ENCODE peak calls at places on chromosomes 2 and 18, in nine cellular contexts. S, N, P, W, M, Z, F, V and Q are unnamed samples.

GRCh38 chr2:160054984-160055725 is 7.3 kb downstream of the PLA2R1 start:
- DNase-seq in V (no peak), Z (no peak), F (no peak), S (no peak), W (no peak), P (peak; percentile 19), M (no peak), N (no peak), Q (no peak)

GRCh38 chr2:10339647-10340592 is 37.2 kb downstream of the HPCAL1 start:
- DNase-seq in Z (no peak), P (no peak), V (no peak), S (no peak), N (no peak), M (no peak), W (no peak), F (no peak), Q (no peak)

GRCh38 chr2:41194235-41194634 is 742.3 kb upstream of the SLC8A1 start:
- DNase-seq in F (no peak), S (no peak), P (peak; percentile 72), M (no peak), Z (peak; percentile 9), N (peak; percentile 70), V (peak; percentile 1), W (peak; percentile 45), Q (no peak)

GRCh38 chr2:160221391-160222276 is 21.6 kb upstream of the ITGB6 start:
- DNase-seq in Z (peak; percentile 31), M (no peak), F (no peak), N (peak; percentile 85), S (no peak), P (peak; percentile 56), W (peak; percentile 36), V (peak; percentile 64), Q (no peak)

GRCh38 chr2:39202639-39203369 is 41.0 kb downstream of the CDKL4 start:
- DNase-seq in Z (no peak), P (peak; percentile 17), F (no peak), S (no peak), V (peak; percentile 25), N (no peak), W (no peak), M (no peak), Q (no peak)

GRCh38 chr2:96788393-96789244 is 27.4 kb upstream of the CNNM3 start:
- DNase-seq in W (peak; percentile 80), V (peak; percentile 15), M (no peak), S (peak; percentile 39), P (peak; percentile 16), N (peak; percentile 45), Z (peak; percentile 41), F (no peak), Q (no peak)

GRCh38 chr2:86441789-86442641 is 844 bp downstream of the KDM3A start:
- DNase-seq in F (peak; percentile 86), S (peak; percentile 70), V (peak; percentile 50), Z (peak; percentile 56), W (peak; percentile 62), M (peak; percentile 42), P (peak; percentile 44), N (peak; percentile 90), Q (peak; percentile 46)

GRCh38 chr2:20224191-20224715 is 677 bp downstream of the SDC1 start:
- DNase-seq in P (no peak), S (no peak), V (no peak), M (no peak), Z (no peak), N (peak; percentile 78), W (no peak), F (no peak), Q (no peak)

GRCh38 chr2:147097747-147098146 is 747.1 kb upstream of the ACVR2A start:
- DNase-seq in F (no peak), N (no peak), P (no peak), M (no peak), S (no peak), Z (no peak), W (no peak), V (no peak), Q (no peak)

GRCh38 chr2:212348501-212348900 is 190.1 kb downstream of the ERBB4 start:
- DNase-seq in V (no peak), M (no peak), F (no peak), N (no peak), S (no peak), Z (no peak), W (no peak), P (no peak), Q (no peak)

GRCh38 chr2:231604101-231604684 is 11.5 kb downstream of the TEX44 start:
- DNase-seq in M (no peak), S (peak; percentile 96), F (no peak), W (no peak), V (no peak), Z (peak; percentile 61), P (no peak), N (peak; percentile 91), Q (peak; percentile 97)

GRCh38 chr2:109514857-109515256 is 98.9 kb downstream of the SEPTIN10 start:
- DNase-seq in V (no peak), S (no peak), M (no peak), N (no peak), W (no peak), P (no peak), Z (no peak), F (no peak), Q (no peak)

GRCh38 chr2:109512076-109512475 is 101.7 kb downstream of the SEPTIN10 start:
- DNase-seq in M (no peak), V (no peak), N (no peak), S (no peak), P (no peak), W (no peak), Z (no peak), F (no peak), Q (no peak)

GRCh38 chr2:109513749-109514588 is 99.8 kb downstream of the SEPTIN10 start:
- DNase-seq in M (no peak), S (no peak), P (peak; percentile 82), F (no peak), Z (no peak), N (no peak), W (peak; percentile 37), V (peak; percentile 95), Q (no peak)

GRCh38 chr2:109511168-109511567 is 102.6 kb downstream of the SEPTIN10 start:
- DNase-seq in F (no peak), M (no peak), Z (no peak), V (no peak), N (no peak), P (no peak), W (no peak), S (no peak), Q (no peak)

GRCh38 chr2:109513230-109513629 is 100.5 kb downstream of the SEPTIN10 start:
- DNase-seq in W (no peak), P (no peak), F (no peak), V (no peak), Z (no peak), M (no peak), N (no peak), S (no peak), Q (no peak)
- H3K27ac ChIP-seq in W (no peak overlapping the region), P (no peak overlapping the region), F (no peak overlapping the region), V (no peak overlapping the region), Z (no peak overlapping the region), M (no peak overlapping the region), N (no peak overlapping the region), S (no peak overlapping the region), Q (no peak overlapping the region)

GRCh38 chr2:22694856-22695255 is 690.1 kb upstream of the KLHL29 start:
- DNase-seq in S (no peak), M (peak; percentile 71), N (no peak), V (no peak), W (no peak), F (no peak), Z (no peak), P (no peak), Q (no peak)

GRCh38 chr2:22697054-22697453 is 687.9 kb upstream of the KLHL29 start:
- DNase-seq in S (no peak), P (no peak), V (no peak), F (no peak), W (no peak), N (no peak), Z (no peak), M (no peak), Q (no peak)

GRCh38 chr2:22692751-22693150 is 692.2 kb upstream of the KLHL29 start:
- DNase-seq in V (no peak), N (no peak), M (no peak), P (no peak), S (no peak), W (no peak), Z (no peak), F (no peak), Q (no peak)

GRCh38 chr2:22691666-22692065 is 693.3 kb upstream of the KLHL29 start:
- DNase-seq in M (no peak), F (no peak), S (no peak), V (no peak), Z (no peak), W (no peak), N (no peak), P (no peak), Q (no peak)

DNA sequence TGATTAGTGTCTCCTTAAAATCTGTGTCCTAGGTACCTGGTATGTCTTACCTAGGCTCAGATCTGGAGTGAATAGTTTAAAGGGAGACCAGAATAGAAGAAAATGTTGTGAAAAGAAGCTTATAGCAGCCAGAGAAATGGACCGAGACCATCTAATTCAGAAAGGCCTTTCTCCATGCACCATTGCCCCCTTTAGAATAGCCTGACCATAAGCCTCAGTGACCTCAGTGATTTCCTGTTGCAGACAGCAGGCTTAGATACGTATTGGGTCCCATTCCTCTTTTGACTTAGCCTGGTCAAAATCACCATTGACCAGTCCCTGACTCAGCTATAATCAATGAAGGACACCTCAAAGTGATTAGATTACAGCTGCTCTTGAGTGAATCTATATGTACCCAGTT is 690.7 kb upstream of the KLHL29 start:
- DNase-seq in S (no peak), W (no peak), P (no peak), F (no peak), N (no peak), Z (no peak), M (peak; percentile 32), V (no peak), Q (no peak)
- H3K27ac ChIP-seq in S (no peak overlapping the region), W (no peak overlapping the region), P (no peak overlapping the region), F (no peak overlapping the region), N (no peak overlapping the region), Z (no peak overlapping the region), M (peak overlapping the region; percentile 84), V (no peak overlapping the region), Q (no peak overlapping the region)

GRCh38 chr18:23266717-23267446 is 131.6 kb downstream of the CABLES1 start:
- DNase-seq in V (no peak), W (no peak), F (no peak), Z (no peak), S (no peak), M (no peak), N (no peak), P (no peak), Q (no peak)
- H3K27ac ChIP-seq in V (no peak overlapping the region), W (no peak overlapping the region), F (no peak overlapping the region), Z (no peak overlapping the region), S (no peak overlapping the region), M (no peak overlapping the region), N (no peak overlapping the region), P (no peak overlapping the region), Q (no peak overlapping the region)

GRCh38 chr2:66789741-66790140 is 354.8 kb downstream of the MEIS1 start:
- DNase-seq in F (no peak), Z (no peak), S (no peak), V (peak; percentile 40), M (no peak), P (peak; percentile 15), N (no peak), W (no peak), Q (peak; percentile 78)

GRCh38 chr2:66790651-66791181 is 355.8 kb downstream of the MEIS1 start:
- DNase-seq in V (peak; percentile 74), Z (no peak), W (no peak), S (no peak), M (no peak), F (no peak), N (no peak), P (peak; percentile 52), Q (no peak)

GRCh38 chr2:66794115-66794514 is 359.2 kb downstream of the MEIS1 start:
- DNase-seq in V (no peak), P (no peak), Z (no peak), N (no peak), M (no peak), F (no peak), W (peak; percentile 61), S (no peak), Q (no peak)

GRCh38 chr2:66794571-66794970 is 359.6 kb downstream of the MEIS1 start:
- DNase-seq in M (no peak), Z (no peak), F (no peak), V (no peak), W (no peak), N (no peak), S (no peak), P (no peak), Q (no peak)
- H3K27ac ChIP-seq in M (no peak overlapping the region), Z (no peak overlapping the region), F (no peak overlapping the region), V (no peak overlapping the region), W (no peak overlapping the region), N (no peak overlapping the region), S (no peak overlapping the region), P (no peak overlapping the region), Q (no peak overlapping the region)